ENCODE peak calls at places on chromosomes 5 and 9, in four cellular contexts. One of them, this sample, is unnamed. For H3K4me1, the result is how much of the 10 kb centered on the place peaks cover.

GRCh38 chr9:134632329-134632728 is 9.3 kb upstream of the COL5A1 start:
- DNase-seq in tibial nerve: no peak
- DNase-seq in endodermal cell: peak
- DNase-seq in A549: no peak
- DNase-seq in this sample: no peak

GRCh38 chr9:2015581-2016410 is 649 bp downstream of the SMARCA2 start:
- DNase-seq in A549: peak
- DNase-seq in endodermal cell: peak
- DNase-seq in tibial nerve: peak
- DNase-seq in this sample: peak

GRCh38 chr5:1736889-1737711 is 62.5 kb downstream of the MRPL36 start:
- DNase-seq in tibial nerve: no peak
- DNase-seq in endodermal cell: peak
- DNase-seq in A549: no peak
- DNase-seq in this sample: no peak

GRCh38 chr9:109083813-109084405 is 35.8 kb downstream of the TMEM245 start:
- DNase-seq in A549: no peak
- DNase-seq in endodermal cell: no peak
- DNase-seq in tibial nerve: no peak
- DNase-seq in this sample: no peak

GRCh38 chr5:143110591-143110990 is 292.9 kb downstream of the NR3C1 start:
- DNase-seq in tibial nerve: no peak
- DNase-seq in A549: no peak
- DNase-seq in endodermal cell: no peak
- DNase-seq in this sample: no peak

GRCh38 chr5:72093824-72094223 is 13.5 kb upstream of the MAP1B start:
- DNase-seq in endodermal cell: no peak
- DNase-seq in tibial nerve: no peak
- DNase-seq in A549: no peak
- DNase-seq in this sample: no peak

GRCh38 chr9:16267336-16268036 is 603.0 kb downstream of the BNC2 start:
- DNase-seq in tibial nerve: no peak
- DNase-seq in A549: no peak
- DNase-seq in endodermal cell: no peak
- DNase-seq in this sample: no peak

GRCh38 chr5:143713331-143714032 is 98.5 kb upstream of the HMHB1 start:
- DNase-seq in tibial nerve: no peak
- DNase-seq in endodermal cell: no peak
- DNase-seq in A549: no peak
- DNase-seq in this sample: peak

GRCh38 chr9:20478780-20479179 is 143.5 kb downstream of the MLLT3 start:
- DNase-seq in tibial nerve: no peak
- DNase-seq in endodermal cell: no peak
- DNase-seq in A549: no peak
- DNase-seq in this sample: no peak

GRCh38 chr9:100731038-100731556 is 153.2 kb downstream of the CAVIN4 start:
- DNase-seq in endodermal cell: no peak
- DNase-seq in A549: no peak
- DNase-seq in tibial nerve: no peak
- DNase-seq in this sample: no peak

GRCh38 chr9:69542048-69542447 is 130.1 kb downstream of the APBA1 start:
- DNase-seq in A549: no peak
- DNase-seq in tibial nerve: no peak
- DNase-seq in endodermal cell: no peak
- DNase-seq in this sample: no peak

GRCh38 chr5:66207800-66208561 is 63.9 kb downstream of the SREK1 start:
- DNase-seq in tibial nerve: no peak
- DNase-seq in endodermal cell: no peak
- DNase-seq in A549: no peak
- DNase-seq in this sample: peak

GRCh38 chr5:142204219-142204618 is 95.6 kb downstream of the NDFIP1 start:
- DNase-seq in tibial nerve: no peak
- DNase-seq in A549: no peak
- DNase-seq in endodermal cell: no peak
- DNase-seq in this sample: peak

GRCh38 chr9:18666987-18667772 is 193.2 kb downstream of the ADAMTSL1 start:
- DNase-seq in endodermal cell: no peak
- DNase-seq in A549: no peak
- DNase-seq in tibial nerve: no peak
- DNase-seq in this sample: peak

GRCh38 chr9:78324682-78325081 is 27.8 kb downstream of the PSAT1 start:
- DNase-seq in A549: no peak
- DNase-seq in tibial nerve: no peak
- DNase-seq in endodermal cell: no peak
- DNase-seq in this sample: no peak

GRCh38 chr5:41445937-41446563 is 64.4 kb downstream of the PLCXD3 start:
- DNase-seq in tibial nerve: no peak
- DNase-seq in A549: no peak
- DNase-seq in endodermal cell: no peak
- DNase-seq in this sample: no peak

GRCh38 chr5:62496876-62497275 is 81.7 kb upstream of the LRRC70 start:
- DNase-seq in tibial nerve: no peak
- DNase-seq in A549: no peak
- DNase-seq in endodermal cell: no peak
- DNase-seq in this sample: no peak

GRCh38 chr5:141003791-141004601 is 37.7 kb downstream of the PCDHAC2 start:
- DNase-seq in endodermal cell: peak
- DNase-seq in tibial nerve: no peak
- DNase-seq in A549: peak
- DNase-seq in this sample: peak

GRCh38 chr9:110571801-110572490 is 7.6 kb downstream of the SVEP1 start:
- DNase-seq in A549: no peak
- DNase-seq in endodermal cell: no peak
- DNase-seq in tibial nerve: no peak
- DNase-seq in this sample: no peak

GRCh38 chr9:127393680-127394079 is 3.3 kb upstream of the SLC2A8 start:
- DNase-seq in A549: no peak
- DNase-seq in endodermal cell: no peak
- DNase-seq in tibial nerve: no peak
- DNase-seq in this sample: peak

GRCh38 chr5:83474986-83475385 is 3.4 kb downstream of the VCAN start:
- DNase-seq in endodermal cell: peak
- DNase-seq in A549: no peak
- DNase-seq in tibial nerve: no peak
- DNase-seq in this sample: no peak

GRCh38 chr9:124180557-124180956 is 77.2 kb upstream of the NEK6 start:
- DNase-seq in tibial nerve: peak
- DNase-seq in endodermal cell: no peak
- DNase-seq in A549: no peak
- DNase-seq in this sample: peak

GRCh38 chr5:41856644-41857491 is 13.4 kb downstream of the OXCT1 start:
- DNase-seq in tibial nerve: peak
- DNase-seq in endodermal cell: peak
- DNase-seq in A549: peak
- DNase-seq in this sample: peak

GRCh38 chr5:65802080-65802479 is 80.1 kb downstream of the NLN start:
- DNase-seq in tibial nerve: no peak
- DNase-seq in A549: no peak
- DNase-seq in endodermal cell: no peak
- DNase-seq in this sample: no peak

GRCh38 chr5:177430972-177431316 is 4.5 kb downstream of the GRK6 start:
- DNase-seq in A549: no peak
- DNase-seq in endodermal cell: no peak
- DNase-seq in tibial nerve: no peak
- DNase-seq in this sample: no peak

GRCh38 chr9:129557192-129558036 is 63.5 kb downstream of the C9orf50 start:
- DNase-seq in tibial nerve: no peak
- DNase-seq in A549: peak
- DNase-seq in endodermal cell: peak
- DNase-seq in this sample: peak

GRCh38 chr9:86483496-86483895 is 129.3 kb upstream of the TUT7 start:
- DNase-seq in endodermal cell: no peak
- DNase-seq in tibial nerve: no peak
- DNase-seq in A549: no peak
- DNase-seq in this sample: no peak

GRCh38 chr9:70480405-70480980 is 66.0 kb upstream of the KLF9 start:
- DNase-seq in endodermal cell: no peak
- DNase-seq in A549: no peak
- DNase-seq in tibial nerve: peak
- DNase-seq in this sample: peak

GRCh38 chr9:96014078-96014477 is 138.6 kb downstream of the ERCC6L2 start:
- DNase-seq in tibial nerve: no peak
- DNase-seq in endodermal cell: no peak
- DNase-seq in A549: no peak
- DNase-seq in this sample: no peak

GRCh38 chr5:177468329-177469058 is 4.9 kb downstream of the DBN1 start:
- DNase-seq in A549: no peak
- DNase-seq in tibial nerve: no peak
- DNase-seq in endodermal cell: peak
- DNase-seq in this sample: no peak

GRCh38 chr5:84383816-84384603 is 670 bp downstream of the EDIL3 start:
- DNase-seq in A549: no peak
- DNase-seq in tibial nerve: peak
- DNase-seq in endodermal cell: peak
- DNase-seq in this sample: peak

GRCh38 chr9:123725389-123725788 is 204.5 kb downstream of the DENND1A start:
- DNase-seq in endodermal cell: peak
- DNase-seq in tibial nerve: no peak
- DNase-seq in A549: no peak
- DNase-seq in this sample: no peak

GRCh38 chr9:130530932-130531331 is 48.4 kb upstream of the FUBP3 start:
- DNase-seq in tibial nerve: no peak
- DNase-seq in endodermal cell: no peak
- DNase-seq in A549: no peak
- DNase-seq in this sample: peak

GRCh38 chr5:56825222-56825824 is 10.0 kb downstream of the MAP3K1 start:
- DNase-seq in tibial nerve: no peak
- DNase-seq in endodermal cell: no peak
- DNase-seq in A549: no peak
- DNase-seq in this sample: peak

GRCh38 chr5:67281874-67282273 is 85.3 kb upstream of the CD180 start:
- DNase-seq in tibial nerve: no peak
- DNase-seq in endodermal cell: no peak
- DNase-seq in A549: no peak
- DNase-seq in this sample: no peak

GRCh38 chr9:5714501-5715401 is 85.8 kb downstream of the RIC1 start:
- DNase-seq in A549: no peak
- DNase-seq in tibial nerve: no peak
- DNase-seq in endodermal cell: no peak
- DNase-seq in this sample: peak

GRCh38 chr5:172807766-172808311 is 26.2 kb upstream of the ERGIC1 start:
- DNase-seq in tibial nerve: no peak
- DNase-seq in endodermal cell: peak
- DNase-seq in A549: no peak
- DNase-seq in this sample: no peak

GRCh38 chr5:172809774-172810173 is 24.3 kb upstream of the ERGIC1 start:
- DNase-seq in tibial nerve: no peak
- DNase-seq in A549: no peak
- DNase-seq in endodermal cell: no peak
- DNase-seq in this sample: no peak

GRCh38 chr5:172805736-172806255 is 28.3 kb upstream of the ERGIC1 start:
- DNase-seq in tibial nerve: no peak
- DNase-seq in A549: no peak
- DNase-seq in endodermal cell: peak
- DNase-seq in this sample: no peak

GRCh38 chr5:172805018-172805683 is 28.9 kb upstream of the ERGIC1 start:
- DNase-seq in endodermal cell: no peak
- DNase-seq in A549: no peak
- DNase-seq in tibial nerve: no peak
- DNase-seq in this sample: no peak

GRCh38 chr5:172806897-172807672 is 27.0 kb upstream of the ERGIC1 start:
- DNase-seq in tibial nerve: peak
- DNase-seq in endodermal cell: peak
- DNase-seq in A549: peak
- DNase-seq in this sample: peak
- H3K4me3 ChIP-seq in tibial nerve: peak
- H3K4me3 ChIP-seq in endodermal cell: no peak
- H3K4me3 ChIP-seq in A549: peak
- H3K4me3 ChIP-seq in this sample: no peak

GRCh38 chr5:171927345-171927941 is 79.0 kb downstream of the FBXW11 start:
- DNase-seq in endodermal cell: no peak
- DNase-seq in A549: no peak
- DNase-seq in tibial nerve: no peak
- DNase-seq in this sample: no peak
- TF ChIP-seq CTCF in endodermal cell: peak
- TF ChIP-seq CTCF in A549: peak
- TF ChIP-seq CTCF in tibial nerve: no peak
- TF ChIP-seq CTCF in this sample: peak

GRCh38 chr9:93027750-93028149 is 30.8 kb upstream of the SUSD3 start:
- DNase-seq in tibial nerve: no peak
- DNase-seq in A549: no peak
- DNase-seq in endodermal cell: no peak
- DNase-seq in this sample: no peak

GRCh38 chr9:93028448-93029006 is 30.0 kb upstream of the SUSD3 start:
- DNase-seq in A549: no peak
- DNase-seq in tibial nerve: no peak
- DNase-seq in endodermal cell: no peak
- DNase-seq in this sample: no peak

GRCh38 chr9:93024986-93025630 is 33.4 kb upstream of the SUSD3 start:
- DNase-seq in endodermal cell: no peak
- DNase-seq in A549: no peak
- DNase-seq in tibial nerve: no peak
- DNase-seq in this sample: no peak

GRCh38 chr9:93025736-93026135 is 32.8 kb upstream of the SUSD3 start:
- DNase-seq in A549: no peak
- DNase-seq in endodermal cell: no peak
- DNase-seq in tibial nerve: no peak
- DNase-seq in this sample: no peak

DNA sequence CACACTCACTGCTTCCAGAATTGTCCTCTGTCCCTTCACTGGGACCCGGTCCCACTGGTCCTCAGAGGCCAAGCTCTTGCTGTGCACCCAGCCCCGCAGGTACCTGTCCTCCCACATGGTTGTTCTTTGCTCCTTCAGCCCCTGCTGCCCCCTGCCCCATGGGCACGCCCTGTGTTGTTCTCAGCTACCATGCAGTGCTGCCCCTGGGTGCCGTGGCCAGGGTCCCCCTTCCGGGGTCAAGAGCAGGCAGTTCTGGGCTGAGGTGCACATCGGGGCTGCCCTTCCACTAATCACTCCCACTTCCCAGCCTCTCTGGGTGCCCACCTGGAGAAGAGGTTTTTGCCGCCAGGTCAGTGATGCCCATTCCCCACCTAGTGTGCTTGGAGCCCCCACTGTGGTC is 31.9 kb upstream of the SUSD3 start:
- DNase-seq in endodermal cell: no peak
- DNase-seq in tibial nerve: no peak
- DNase-seq in A549: no peak
- DNase-seq in this sample: no peak
- H3K4me1 ChIP-seq in endodermal cell: under half
- H3K4me1 ChIP-seq in tibial nerve: under half
- H3K4me1 ChIP-seq in A549: under half
- H3K4me1 ChIP-seq in this sample: under half

GRCh38 chr5:3594514-3595101 is 1.0 kb upstream of the IRX1 start:
- DNase-seq in tibial nerve: no peak
- DNase-seq in A549: no peak
- DNase-seq in endodermal cell: peak
- DNase-seq in this sample: peak

GRCh38 chr5:3596261-3596825 is 711 bp downstream of the IRX1 start:
- DNase-seq in tibial nerve: no peak
- DNase-seq in endodermal cell: peak
- DNase-seq in A549: no peak
- DNase-seq in this sample: peak

GRCh38 chr5:3593771-3594513 is 1.7 kb upstream of the IRX1 start:
- DNase-seq in endodermal cell: peak
- DNase-seq in A549: no peak
- DNase-seq in tibial nerve: no peak
- DNase-seq in this sample: no peak

GRCh38 chr5:3597002-3597726 is 1.5 kb downstream of the IRX1 start:
- DNase-seq in endodermal cell: peak
- DNase-seq in A549: no peak
- DNase-seq in tibial nerve: no peak
- DNase-seq in this sample: peak

GRCh38 chr5:3595102-3595961 is at the start of gene IRX1:
- DNase-seq in A549: no peak
- DNase-seq in endodermal cell: peak
- DNase-seq in tibial nerve: no peak
- DNase-seq in this sample: peak
- H3K4me3 ChIP-seq in A549: no peak
- H3K4me3 ChIP-seq in endodermal cell: peak
- H3K4me3 ChIP-seq in tibial nerve: no peak
- H3K4me3 ChIP-seq in this sample: peak